ENCODE peak calls at places on chromosomes 4 and X, in six cellular contexts. One of them, this sample, is unnamed.

GRCh38 chrX:11724122-11725017 is 33.7 kb upstream of the MSL3 start:
- DNase-seq in GM23338: peak
- DNase-seq in GM23248: peak
- DNase-seq in uterus: peak
- DNase-seq in mesendoderm: peak
- DNase-seq in mesenchymal stem cell: peak
- DNase-seq in this sample: no peak

GRCh38 chrX:49176421-49177326 is 5.0 kb downstream of the PLP2 start:
- DNase-seq in GM23338: no peak
- DNase-seq in GM23248: no peak
- DNase-seq in uterus: no peak
- DNase-seq in mesendoderm: no peak
- DNase-seq in mesenchymal stem cell: no peak
- DNase-seq in this sample: no peak

GRCh38 chrX:111507931-111508330 is 3.5 kb upstream of the SERTM2 start:
- DNase-seq in GM23338: no peak
- DNase-seq in GM23248: no peak
- DNase-seq in uterus: no peak
- DNase-seq in mesendoderm: no peak
- DNase-seq in mesenchymal stem cell: peak
- DNase-seq in this sample: no peak

GRCh38 chrX:133415276-133416105 is at the start of gene GPC4:
- DNase-seq in GM23338: peak
- DNase-seq in GM23248: peak
- DNase-seq in uterus: peak
- DNase-seq in mesendoderm: peak
- DNase-seq in mesenchymal stem cell: peak
- DNase-seq in this sample: peak

GRCh38 chr4:26992657-26993361 is 132.2 kb downstream of the STIM2 start:
- DNase-seq in GM23338: no peak
- DNase-seq in GM23248: peak
- DNase-seq in uterus: peak
- DNase-seq in mesendoderm: no peak
- DNase-seq in mesenchymal stem cell: no peak
- DNase-seq in this sample: peak

GRCh38 chrX:18793601-18794089 is 86.2 kb downstream of the PPEF1 start:
- DNase-seq in GM23338: no peak
- DNase-seq in GM23248: no peak
- DNase-seq in uterus: no peak
- DNase-seq in mesendoderm: peak
- DNase-seq in mesenchymal stem cell: peak
- DNase-seq in this sample: no peak

GRCh38 chrX:151151668-151152267 is 24.6 kb upstream of the GPR50 start:
- DNase-seq in GM23338: peak
- DNase-seq in GM23248: peak
- DNase-seq in uterus: no peak
- DNase-seq in mesendoderm: peak
- DNase-seq in mesenchymal stem cell: peak
- DNase-seq in this sample: peak

GRCh38 chrX:104270916-104271512 is 16.3 kb upstream of the ESX1 start:
- DNase-seq in GM23338: peak
- DNase-seq in GM23248: peak
- DNase-seq in uterus: peak
- DNase-seq in mesendoderm: peak
- DNase-seq in mesenchymal stem cell: peak
- DNase-seq in this sample: no peak

GRCh38 chr4:165915215-165915614 is 42.2 kb downstream of the TLL1 start:
- DNase-seq in GM23338: no peak
- DNase-seq in GM23248: no peak
- DNase-seq in uterus: no peak
- DNase-seq in mesendoderm: no peak
- DNase-seq in mesenchymal stem cell: no peak
- DNase-seq in this sample: no peak

DNA sequence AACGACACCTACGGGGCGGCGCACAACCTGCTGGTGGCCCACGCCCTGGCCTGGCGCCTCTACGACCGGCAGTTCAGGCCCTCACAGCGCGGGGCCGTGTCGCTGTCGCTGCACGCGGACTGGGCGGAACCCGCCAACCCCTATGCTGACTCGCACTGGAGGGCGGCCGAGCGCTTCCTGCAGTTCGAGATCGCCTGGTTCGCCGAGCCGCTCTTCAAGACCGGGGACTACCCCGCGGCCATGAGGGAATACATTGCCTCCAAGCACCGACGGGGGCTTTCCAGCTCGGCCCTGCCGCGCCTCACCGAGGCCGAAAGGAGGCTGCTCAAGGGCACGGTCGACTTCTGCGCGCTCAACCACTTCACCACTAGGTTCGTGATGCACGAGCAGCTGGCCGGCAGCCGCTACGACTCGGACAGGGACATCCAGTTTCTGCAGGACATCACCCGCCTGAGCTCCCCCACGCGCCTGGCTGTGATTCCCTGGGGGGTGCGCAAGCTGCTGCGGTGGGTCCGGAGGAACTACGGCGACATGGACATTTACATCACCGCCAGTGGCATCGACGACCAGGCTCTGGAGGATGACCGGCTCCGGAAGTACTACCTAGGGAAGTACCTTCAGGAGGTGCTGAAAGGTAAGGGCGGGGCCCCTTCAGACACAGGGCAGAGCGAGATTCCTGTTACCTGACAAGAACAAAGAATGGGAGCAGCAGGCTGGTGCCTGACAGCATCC is 11.7 kb downstream of the RPL9 start:
- DNase-seq in GM23338: peak
- DNase-seq in GM23248: peak
- DNase-seq in uterus: peak
- DNase-seq in mesendoderm: peak
- DNase-seq in mesenchymal stem cell: peak
- DNase-seq in this sample: no peak
- H3K27ac ChIP-seq in GM23338: peak
- H3K27ac ChIP-seq in GM23248: no peak
- H3K27ac ChIP-seq in uterus: no peak
- H3K27ac ChIP-seq in mesendoderm: no peak
- H3K27ac ChIP-seq in mesenchymal stem cell: no peak
- H3K27ac ChIP-seq in this sample: no peak

DNA sequence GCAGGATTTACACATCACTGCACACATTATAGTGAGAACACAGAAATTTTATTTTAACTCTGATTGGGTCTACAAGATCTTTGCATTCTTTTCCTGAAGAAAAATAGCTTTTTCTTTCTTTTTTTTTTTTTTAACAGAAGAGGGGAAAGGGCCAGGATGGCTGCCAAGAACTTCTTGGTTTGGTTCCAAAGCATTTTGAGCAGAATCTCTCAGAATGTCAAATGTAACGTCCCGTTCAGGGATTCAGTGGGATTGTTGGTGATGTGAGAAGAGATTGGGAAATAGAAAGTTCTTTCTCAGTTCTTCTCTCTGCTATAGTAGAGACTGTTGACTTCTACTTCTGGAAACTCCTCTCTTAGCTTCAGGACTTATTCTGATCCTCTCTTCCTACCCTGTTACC is 70.9 kb upstream of the CBR4 start:
- DNase-seq in GM23338: no peak
- DNase-seq in GM23248: no peak
- DNase-seq in uterus: peak
- DNase-seq in mesendoderm: no peak
- DNase-seq in mesenchymal stem cell: peak
- DNase-seq in this sample: no peak
- H3K27ac ChIP-seq in GM23338: no peak
- H3K27ac ChIP-seq in GM23248: no peak
- H3K27ac ChIP-seq in uterus: peak
- H3K27ac ChIP-seq in mesendoderm: no peak
- H3K27ac ChIP-seq in mesenchymal stem cell: peak
- H3K27ac ChIP-seq in this sample: no peak

GRCh38 chr4:169158860-169159259 is 111.9 kb downstream of the SH3RF1 start:
- DNase-seq in GM23338: no peak
- DNase-seq in GM23248: no peak
- DNase-seq in uterus: no peak
- DNase-seq in mesendoderm: no peak
- DNase-seq in mesenchymal stem cell: peak
- DNase-seq in this sample: no peak
- H3K27ac ChIP-seq in GM23338: no peak
- H3K27ac ChIP-seq in GM23248: peak
- H3K27ac ChIP-seq in uterus: no peak
- H3K27ac ChIP-seq in mesendoderm: no peak
- H3K27ac ChIP-seq in mesenchymal stem cell: peak
- H3K27ac ChIP-seq in this sample: no peak

DNA sequence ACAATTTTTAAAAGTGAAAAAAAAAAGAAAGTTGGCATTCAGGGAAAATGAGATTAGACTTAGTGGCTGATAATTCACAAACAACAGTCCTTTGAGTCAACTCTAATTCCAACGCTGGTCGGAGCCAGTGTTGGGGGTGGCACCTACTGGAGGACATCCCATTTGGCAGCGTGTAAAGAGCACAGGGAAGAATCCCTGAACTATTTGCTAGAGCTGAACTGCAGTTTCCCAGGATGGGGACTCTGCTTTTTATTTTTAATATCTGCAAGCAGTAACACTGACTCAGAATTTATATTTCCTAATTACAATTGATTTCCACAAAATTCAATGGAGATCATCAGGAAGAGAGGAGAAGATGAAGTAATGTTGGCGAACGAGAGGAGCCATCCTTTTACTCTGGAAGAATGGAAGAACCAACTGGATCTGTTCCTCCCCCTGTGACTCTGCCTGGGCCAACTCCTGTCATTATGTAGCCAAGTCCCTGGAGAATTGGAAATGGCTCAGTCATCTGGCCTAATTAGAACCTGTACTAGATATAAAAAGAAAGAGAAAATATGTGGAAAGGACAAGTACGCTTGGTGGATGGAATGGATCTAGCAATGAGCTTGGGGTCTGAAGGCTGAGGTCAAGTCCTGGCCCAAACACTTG is 76.7 kb downstream of the IRF2 start:
- DNase-seq in GM23338: no peak
- DNase-seq in GM23248: peak
- DNase-seq in uterus: no peak
- DNase-seq in mesendoderm: no peak
- DNase-seq in mesenchymal stem cell: no peak
- DNase-seq in this sample: peak
- H3K27ac ChIP-seq in GM23338: no peak
- H3K27ac ChIP-seq in GM23248: no peak
- H3K27ac ChIP-seq in uterus: no peak
- H3K27ac ChIP-seq in mesendoderm: no peak
- H3K27ac ChIP-seq in mesenchymal stem cell: no peak
- H3K27ac ChIP-seq in this sample: no peak

GRCh38 chr4:125315571-125316390 is 1.0 kb downstream of the FAT4 start:
- DNase-seq in GM23338: peak
- DNase-seq in GM23248: peak
- DNase-seq in uterus: peak
- DNase-seq in mesendoderm: peak
- DNase-seq in mesenchymal stem cell: peak
- DNase-seq in this sample: no peak

GRCh38 chr4:125313989-125314602 is 659 bp upstream of the FAT4 start:
- DNase-seq in GM23338: peak
- DNase-seq in GM23248: peak
- DNase-seq in uterus: no peak
- DNase-seq in mesendoderm: peak
- DNase-seq in mesenchymal stem cell: no peak
- DNase-seq in this sample: peak

GRCh38 chr4:125316391-125316780 is 1.6 kb downstream of the FAT4 start:
- DNase-seq in GM23338: peak
- DNase-seq in GM23248: peak
- DNase-seq in uterus: peak
- DNase-seq in mesendoderm: no peak
- DNase-seq in mesenchymal stem cell: no peak
- DNase-seq in this sample: peak

GRCh38 chr4:125313497-125313896 is 1.3 kb upstream of the FAT4 start:
- DNase-seq in GM23338: peak
- DNase-seq in GM23248: peak
- DNase-seq in uterus: peak
- DNase-seq in mesendoderm: peak
- DNase-seq in mesenchymal stem cell: peak
- DNase-seq in this sample: no peak

DNA sequence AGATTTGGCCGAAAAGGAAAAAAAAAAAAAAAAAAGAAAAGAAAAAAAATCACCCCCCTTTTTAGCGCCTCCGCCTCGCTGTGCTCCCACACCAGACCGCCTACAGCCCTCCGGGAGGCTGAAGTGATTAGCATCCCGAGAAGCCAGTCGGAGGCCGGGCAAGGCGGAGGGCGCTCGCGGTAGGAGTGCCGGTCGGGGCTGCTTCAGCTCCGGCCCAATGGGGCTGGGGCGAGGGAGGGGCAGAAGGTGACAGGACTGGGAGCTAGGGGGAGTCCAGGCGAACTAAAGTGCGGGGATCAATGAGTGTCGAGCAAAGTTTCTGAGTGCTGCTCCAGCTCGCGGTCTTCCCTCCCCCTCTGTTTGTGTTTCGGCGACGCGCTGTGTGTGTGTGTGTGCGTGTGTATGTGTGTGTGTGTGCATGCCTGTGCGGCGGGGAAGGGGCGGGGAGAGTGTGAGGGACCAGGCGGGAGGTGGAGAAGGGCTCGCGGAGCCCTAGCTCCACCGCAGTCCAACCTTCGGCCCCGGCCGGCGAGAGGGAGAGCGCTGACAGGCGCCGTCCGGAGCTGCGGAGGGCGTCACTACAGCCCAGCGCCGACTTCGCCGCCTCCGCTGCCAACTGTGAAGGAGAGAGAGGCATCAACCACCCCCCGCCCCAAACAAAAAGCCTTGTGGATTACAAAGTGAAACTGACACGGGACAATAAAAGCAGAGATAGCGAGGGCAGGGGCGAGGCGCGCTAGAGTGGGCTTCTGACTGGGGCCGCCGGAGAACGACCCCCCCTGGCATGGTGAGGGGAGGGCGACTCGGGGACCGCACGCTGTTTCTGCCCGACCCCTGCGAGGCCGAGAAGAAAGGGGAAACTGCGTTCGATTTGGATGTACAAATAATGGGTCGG is at the start of gene FAT4:
- DNase-seq in GM23338: peak
- DNase-seq in GM23248: peak
- DNase-seq in uterus: peak
- DNase-seq in mesendoderm: peak
- DNase-seq in mesenchymal stem cell: peak
- DNase-seq in this sample: peak
- H3K27ac ChIP-seq in GM23338: no peak
- H3K27ac ChIP-seq in GM23248: peak
- H3K27ac ChIP-seq in uterus: peak
- H3K27ac ChIP-seq in mesendoderm: peak
- H3K27ac ChIP-seq in mesenchymal stem cell: peak
- H3K27ac ChIP-seq in this sample: peak

DNA sequence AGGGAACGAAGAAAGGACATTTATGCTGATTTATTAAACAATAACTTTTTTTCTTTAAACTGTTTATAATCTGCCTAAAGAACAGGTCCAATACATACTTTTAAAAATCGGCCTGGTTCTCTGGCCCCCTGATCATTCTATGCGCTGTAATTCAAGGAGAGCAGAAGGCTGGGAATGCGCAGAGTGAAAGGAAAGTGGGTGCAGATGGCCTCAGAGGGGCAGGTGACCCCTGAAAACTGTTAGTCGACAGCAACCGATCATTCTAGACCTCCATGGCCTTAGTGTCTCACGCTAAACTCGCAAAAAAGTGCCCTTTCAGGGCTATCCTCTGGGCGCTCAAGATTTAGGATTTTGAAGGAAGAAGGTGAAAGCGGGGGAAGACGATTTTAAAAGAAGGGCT is 2.2 kb downstream of the PDE5A start:
- DNase-seq in GM23338: no peak
- DNase-seq in GM23248: peak
- DNase-seq in uterus: no peak
- DNase-seq in mesendoderm: no peak
- DNase-seq in mesenchymal stem cell: peak
- DNase-seq in this sample: no peak
- H3K27ac ChIP-seq in GM23338: no peak
- H3K27ac ChIP-seq in GM23248: no peak
- H3K27ac ChIP-seq in uterus: peak
- H3K27ac ChIP-seq in mesendoderm: no peak
- H3K27ac ChIP-seq in mesenchymal stem cell: no peak
- H3K27ac ChIP-seq in this sample: no peak

GRCh38 chr4:41143721-41144379 is 70.5 kb downstream of the APBB2 start:
- DNase-seq in GM23338: no peak
- DNase-seq in GM23248: peak
- DNase-seq in uterus: no peak
- DNase-seq in mesendoderm: no peak
- DNase-seq in mesenchymal stem cell: peak
- DNase-seq in this sample: no peak
- H3K27ac ChIP-seq in GM23338: no peak
- H3K27ac ChIP-seq in GM23248: peak
- H3K27ac ChIP-seq in uterus: peak
- H3K27ac ChIP-seq in mesendoderm: no peak
- H3K27ac ChIP-seq in mesenchymal stem cell: peak
- H3K27ac ChIP-seq in this sample: peak